ENCODE peak calls at places on chromosomes 16 and 17, in seven cellular contexts. I is stimulated activated CD4-positive, alpha-beta T cell treated with anti-CD3 and anti-CD28 coated beads, Interleukin-1b, Interleukin-23, amount 100 ng/mL, for 4 hours; Y is epithelial cell of prostate; K is foreskin fibroblast; S is HFFc6; M is activated CD4-positive, alpha-beta T cell treated with anti-CD3 and anti-CD28 coated beads, Interleukin-2, amount 50 U/mL, for 1 hour; B is HTR-8/SVneo. Z is an unnamed sample.

GRCh38 chr17:535165-535564 is 179.5 kb downstream of the VPS53 start:
- DNase-seq in M (no peak), K (no peak), S (no peak), I (no peak), B (no peak), Y (no peak), Z (no peak)

GRCh38 chr16:48503779-48504178 is 106.2 kb downstream of the N4BP1 start:
- DNase-seq in S (peak), Y (no peak), K (peak), B (no peak), I (no peak), M (no peak), Z (no peak)

GRCh38 chr16:58421029-58421428 is 28.8 kb downstream of the GINS3 start:
- DNase-seq in K (no peak), Y (no peak), M (no peak), S (no peak), I (no peak), B (no peak), Z (no peak)

GRCh38 chr16:12455287-12455798 is 348.3 kb downstream of the CPPED1 start:
- DNase-seq in S (peak), B (peak), I (peak), Y (no peak), M (peak), K (peak), Z (no peak)

GRCh38 chr16:49350265-49351103 is 23.1 kb upstream of the C16orf78 start:
- DNase-seq in Y (no peak), K (peak), I (peak), M (peak), S (peak), B (peak), Z (no peak)

GRCh38 chr17:1714488-1714979 is 4.4 kb upstream of the TLCD2 start:
- DNase-seq in K (peak), I (no peak), S (peak), M (no peak), B (peak), Y (no peak), Z (no peak)

GRCh38 chr17:73510981-73511442 is 133.2 kb downstream of the SDK2 start:
- DNase-seq in K (no peak), B (no peak), Y (no peak), I (no peak), S (no peak), M (no peak), Z (no peak)

GRCh38 chr17:63694229-63694973 is 5.5 kb downstream of the LIMD2 start:
- DNase-seq in B (no peak), I (no peak), S (no peak), K (no peak), Y (no peak), M (no peak), Z (no peak)

GRCh38 chr16:6105115-6105514 is 1007.5 kb upstream of the EEF2KMT start:
- DNase-seq in I (no peak), S (peak), M (no peak), K (no peak), B (no peak), Y (no peak), Z (no peak)

GRCh38 chr17:11031787-11032186 is 193.9 kb upstream of the PIRT start:
- DNase-seq in K (no peak), B (no peak), I (no peak), S (no peak), Y (no peak), M (no peak), Z (no peak)

GRCh38 chr17:59829217-59830006 is 63.3 kb downstream of the TUBD1 start:
- DNase-seq in K (peak), B (peak), I (no peak), S (peak), M (no peak), Y (peak), Z (peak)

GRCh38 chr16:25005445-25006306 is 9.5 kb downstream of the ARHGAP17 start:
- DNase-seq in K (no peak), M (no peak), Y (no peak), S (peak), B (no peak), I (no peak), Z (no peak)

GRCh38 chr17:50571681-50572080 is 11.2 kb downstream of the CACNA1G start:
- DNase-seq in B (no peak), S (no peak), Y (no peak), I (no peak), K (no peak), M (no peak), Z (no peak)

GRCh38 chr16:87658564-87659225 is 56.4 kb downstream of the JPH3 start:
- DNase-seq in S (no peak), B (no peak), I (no peak), M (no peak), K (no peak), Y (no peak), Z (no peak)

GRCh38 chr17:44137891-44138709 is 3.6 kb upstream of the HROB start:
- DNase-seq in M (peak), B (peak), I (peak), Y (peak), S (peak), K (peak), Z (peak)

GRCh38 chr16:69932228-69932627 is 18.9 kb upstream of the CLEC18A start:
- DNase-seq in I (no peak), K (no peak), M (no peak), B (no peak), Y (no peak), S (no peak), Z (no peak)

Z was measured in keratinocyte.